ENCODE peak calls at places on chromosomes 5 and 9, in six cellular contexts. Z, P, M, N, H and C are unnamed samples.

GRCh38 chr9:73719660-73720059 is 568.0 kb downstream of the ANXA1 start:
- DNase-seq in P (no peak), M (no peak), H (no peak), Z (peak), N (no peak), C (no peak)

GRCh38 chr5:179267071-179267670 is 78.1 kb downstream of the ADAMTS2 start:
- DNase-seq in N (no peak), M (peak), Z (no peak), H (no peak), P (peak), C (no peak)

GRCh38 chr5:141199359-141200235 is at the start of gene PCDHB11:
- DNase-seq in Z (peak), P (no peak), M (peak), N (peak), H (peak), C (peak)

GRCh38 chr5:159995841-159996240 is 13.1 kb upstream of the TTC1 start:
- DNase-seq in P (no peak), N (no peak), M (no peak), H (no peak), Z (no peak), C (no peak)

GRCh38 chr5:98865690-98866089 is 63.1 kb downstream of the CHD1 start:
- DNase-seq in Z (no peak), H (no peak), N (no peak), P (no peak), M (no peak), C (no peak)

GRCh38 chr5:26763151-26763550 is 275.2 kb downstream of the CDH9 start:
- DNase-seq in Z (no peak), P (no peak), N (no peak), M (no peak), H (no peak), C (no peak)

GRCh38 chr9:34046784-34047379 is 1.8 kb downstream of the UBAP2 start:
- DNase-seq in M (no peak), Z (peak), N (no peak), P (no peak), H (no peak), C (no peak)

GRCh38 chr5:8954801-8955200 is 591.1 kb downstream of the SEMA5A start:
- DNase-seq in Z (no peak), P (no peak), N (no peak), M (no peak), H (no peak), C (no peak)

GRCh38 chr5:77937015-77937908 is 161.1 kb upstream of the TBCA start:
- DNase-seq in M (no peak), Z (no peak), N (no peak), P (no peak), H (no peak), C (no peak)

GRCh38 chr5:6359941-6360683 is 18.2 kb downstream of the MED10 start:
- DNase-seq in P (no peak), Z (no peak), N (no peak), M (no peak), H (no peak), C (no peak)

GRCh38 chr5:178787889-178788288 is 57.4 kb upstream of the ZNF354A start:
- DNase-seq in Z (no peak), M (no peak), N (no peak), H (no peak), P (no peak), C (no peak)

GRCh38 chr5:38078161-38078560 is 180.2 kb upstream of the EGFLAM start:
- DNase-seq in P (no peak), Z (peak), M (no peak), N (no peak), H (no peak), C (no peak)

GRCh38 chr5:82307431-82307830 is 29.3 kb upstream of the RPS23 start:
- DNase-seq in M (no peak), N (no peak), Z (no peak), H (no peak), P (no peak), C (no peak)

GRCh38 chr5:57066921-57067914 is 106.6 kb upstream of the GPBP1 start:
- DNase-seq in M (no peak), Z (peak), H (no peak), P (no peak), N (no peak), C (peak)

GRCh38 chr9:69273162-69273561 is 51.9 kb upstream of the ENTREP1 start:
- DNase-seq in P (no peak), M (no peak), N (no peak), Z (no peak), H (no peak), C (peak)

GRCh38 chr5:20833081-20833627 is 845.2 kb upstream of the CDH18 start:
- DNase-seq in Z (no peak), P (no peak), M (peak), H (no peak), N (no peak), C (no peak)

GRCh38 chr5:142806769-142807377 is 36.7 kb downstream of the ARHGAP26 start:
- DNase-seq in Z (no peak), N (no peak), M (no peak), H (no peak), P (no peak), C (peak)

GRCh38 chr5:74669824-74670223 is 15.2 kb upstream of the HEXB start:
- DNase-seq in Z (no peak), P (no peak), H (no peak), N (no peak), M (no peak), C (no peak)

GRCh38 chr9:29564564-29564963 is 1991.3 kb upstream of the C9orf72 start:
- DNase-seq in N (no peak), M (no peak), H (no peak), P (no peak), Z (peak), C (no peak)

GRCh38 chr9:14159440-14160222 is 154.3 kb downstream of the NFIB start:
- DNase-seq in Z (no peak), M (no peak), N (no peak), H (no peak), P (no peak), C (no peak)

GRCh38 chr9:34547960-34548603 is 25.3 kb upstream of the ENHO start:
- DNase-seq in Z (peak), P (peak), N (no peak), H (peak), M (peak), C (peak)

GRCh38 chr9:134678671-134679443 is 37.3 kb downstream of the COL5A1 start:
- DNase-seq in P (no peak), N (no peak), H (no peak), M (peak), Z (no peak), C (peak)

GRCh38 chr5:141567513-141568117 is 51.2 kb downstream of the DIAPH1 start:
- DNase-seq in M (peak), H (no peak), N (no peak), P (no peak), Z (no peak), C (no peak)

GRCh38 chr9:89609426-89610006 is 4.7 kb downstream of the GADD45G start:
- DNase-seq in Z (no peak), M (no peak), H (no peak), N (no peak), P (no peak), C (no peak)

GRCh38 chr9:83218411-83219090 is 155.6 kb upstream of the RASEF start:
- DNase-seq in Z (no peak), H (no peak), N (no peak), M (no peak), P (no peak), C (no peak)
- H3K4me3 ChIP-seq in Z (no peak), H (no peak), N (peak), M (no peak), P (peak), C (no peak)

DNA sequence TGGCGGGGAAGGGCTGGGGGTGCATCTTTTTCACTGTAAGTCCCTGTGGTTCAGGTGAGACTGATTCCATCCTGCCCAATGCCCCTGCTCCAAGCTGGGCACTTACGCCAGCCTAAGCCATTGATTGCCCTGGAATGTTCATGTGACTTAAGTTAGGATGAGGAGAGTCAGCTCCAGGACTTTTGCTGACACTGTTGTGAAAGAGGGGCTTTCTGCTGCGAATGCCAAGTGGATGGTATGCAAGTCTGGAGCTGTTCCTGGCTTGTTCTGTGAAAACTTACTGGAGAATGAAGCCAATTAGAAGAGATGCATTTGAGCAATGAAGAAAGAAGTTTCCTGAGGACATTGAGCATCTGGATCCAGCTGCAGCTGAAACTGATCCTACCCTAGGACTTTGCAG is 61.2 kb upstream of the ZFR start:
- DNase-seq in P (no peak), M (no peak), H (no peak), N (no peak), Z (peak), C (no peak)
- H3K4me3 ChIP-seq in P (no peak), M (no peak), H (no peak), N (no peak), Z (no peak), C (peak)

DNA sequence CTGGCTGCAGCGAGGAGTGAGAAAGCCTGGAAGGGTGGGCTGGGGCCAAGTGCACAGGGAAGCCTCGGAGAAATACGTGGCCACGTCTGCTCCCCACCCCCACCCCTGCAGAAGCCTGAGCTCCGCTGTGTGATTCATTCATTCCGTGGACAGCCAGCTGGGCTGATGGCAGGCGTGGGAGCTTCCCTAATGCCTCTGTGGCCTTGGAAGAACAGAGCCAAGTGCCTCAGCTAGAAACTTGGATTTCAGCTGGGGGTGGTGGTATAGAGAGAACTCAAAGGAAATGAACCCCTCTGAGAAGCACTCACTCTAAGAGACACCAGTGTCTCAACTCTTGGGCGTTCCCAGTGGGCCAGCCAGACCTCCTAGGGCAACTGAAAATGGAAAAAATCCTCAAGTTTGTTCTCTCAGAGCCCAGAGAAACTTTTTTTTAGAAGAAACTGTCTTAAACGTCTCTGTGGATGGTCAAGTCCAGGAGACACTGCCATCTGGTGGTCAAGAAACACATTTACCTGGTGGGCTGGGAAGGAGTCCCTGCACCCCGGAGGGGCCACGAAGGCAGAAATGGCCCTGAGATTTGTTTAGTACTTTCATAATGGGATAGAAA is 18.0 kb downstream of the ATOX1 start:
- DNase-seq in M (peak), Z (peak), H (peak), N (peak), P (peak), C (peak)
- H3K4me3 ChIP-seq in M (no peak), Z (no peak), H (no peak), N (no peak), P (peak), C (no peak)

DNA sequence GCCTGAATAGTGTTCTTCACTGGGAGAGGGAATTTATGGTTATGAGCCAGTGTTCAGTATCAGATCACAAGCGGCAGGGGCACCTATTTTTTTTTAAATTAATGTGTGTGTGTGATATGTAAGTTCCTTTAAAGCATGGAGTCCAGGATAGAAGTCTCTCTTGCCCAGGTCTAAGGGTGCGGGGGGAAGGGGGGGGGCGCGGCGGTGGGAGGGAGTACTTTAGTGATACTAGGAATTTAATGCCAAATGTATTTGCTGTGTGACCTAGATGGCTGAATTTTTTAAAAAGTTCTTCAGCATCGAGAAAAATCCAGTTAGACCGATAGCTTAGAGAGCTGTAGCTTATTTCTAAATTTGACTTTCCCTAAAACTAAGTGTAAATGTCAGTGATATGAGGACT is 1.5 kb upstream of the FCHO2 start:
- DNase-seq in M (no peak), H (no peak), P (no peak), Z (no peak), N (no peak), C (no peak)
- H3K4me3 ChIP-seq in M (no peak), H (no peak), P (peak), Z (peak), N (no peak), C (no peak)

DNA sequence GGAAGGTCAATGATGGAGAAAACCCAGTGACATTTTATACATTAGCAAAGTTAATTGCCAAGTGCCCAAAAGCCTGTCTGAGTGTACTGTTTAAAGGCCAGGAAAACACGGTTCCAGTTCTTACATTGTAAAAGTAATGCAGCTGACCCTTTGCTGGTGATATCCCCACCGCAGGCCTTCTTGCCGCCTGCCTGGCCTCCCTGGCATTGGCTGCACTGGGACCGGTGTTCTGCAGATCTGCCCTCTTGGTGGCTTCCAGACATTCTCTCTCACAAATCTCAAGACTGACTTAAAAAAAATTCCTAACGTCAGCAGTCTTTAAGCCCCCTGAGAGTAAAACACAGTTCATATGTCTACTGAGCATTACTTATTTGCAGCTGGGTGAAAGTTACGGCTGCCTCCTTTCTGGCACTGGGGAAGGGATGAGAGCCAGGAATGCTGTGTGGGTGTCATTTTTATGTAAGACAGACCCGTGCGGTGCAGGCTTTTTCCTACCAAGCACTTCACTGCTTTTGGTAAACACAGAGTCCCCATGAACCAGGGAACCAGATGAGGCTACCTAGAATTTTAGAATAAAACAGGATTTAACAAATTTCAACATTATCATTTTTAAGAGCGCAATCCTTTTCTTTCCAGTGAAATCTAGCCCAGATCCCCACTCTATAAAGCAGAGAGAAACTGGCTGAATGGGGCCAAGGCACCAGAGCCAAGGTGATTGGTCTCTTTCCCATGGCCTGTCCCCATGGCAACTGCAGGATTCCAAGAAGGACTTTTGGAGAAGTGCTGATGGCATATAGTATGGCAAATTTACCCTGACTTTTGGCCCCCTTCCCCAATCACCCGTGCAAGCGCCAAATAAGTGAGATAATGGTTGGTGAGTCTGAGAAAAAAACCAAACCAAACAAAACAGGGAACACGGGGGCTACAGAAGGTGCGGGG is 80.8 kb downstream of the LMNB1 start:
- DNase-seq in Z (no peak), P (no peak), N (no peak), M (no peak), H (no peak), C (no peak)
- H3K4me3 ChIP-seq in Z (no peak), P (no peak), N (no peak), M (no peak), H (no peak), C (no peak)

DNA sequence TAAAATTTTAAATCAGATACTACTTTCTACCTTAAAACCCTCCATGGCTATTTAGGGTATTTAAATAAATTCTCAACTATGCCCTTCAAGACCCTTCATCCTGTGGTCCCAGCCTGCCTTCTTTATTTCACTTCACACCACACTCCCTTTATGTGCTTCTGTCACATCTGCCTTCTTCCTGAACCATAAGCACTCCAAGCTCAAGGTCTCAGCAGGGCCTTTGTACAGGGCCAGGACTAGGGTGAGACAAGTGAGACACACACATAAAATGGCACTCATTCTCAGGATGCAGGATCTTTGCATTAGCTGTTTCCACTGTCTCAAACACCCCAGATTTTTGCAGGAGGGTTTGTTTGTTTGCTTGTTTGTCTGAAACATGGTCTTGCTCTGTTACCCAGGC is 7.6 kb downstream of the ITK start:
- DNase-seq in H (no peak), Z (no peak), N (no peak), M (no peak), P (no peak), C (no peak)
- H3K4me3 ChIP-seq in H (no peak), Z (no peak), N (no peak), M (no peak), P (no peak), C (no peak)

GRCh38 chr9:120928015-120928719 is 1.6 kb upstream of the TRAF1 start:
- DNase-seq in H (no peak), N (no peak), P (peak), Z (no peak), M (peak), C (no peak)
- H3K4me3 ChIP-seq in H (peak), N (peak), P (peak), Z (peak), M (peak), C (no peak)

DNA sequence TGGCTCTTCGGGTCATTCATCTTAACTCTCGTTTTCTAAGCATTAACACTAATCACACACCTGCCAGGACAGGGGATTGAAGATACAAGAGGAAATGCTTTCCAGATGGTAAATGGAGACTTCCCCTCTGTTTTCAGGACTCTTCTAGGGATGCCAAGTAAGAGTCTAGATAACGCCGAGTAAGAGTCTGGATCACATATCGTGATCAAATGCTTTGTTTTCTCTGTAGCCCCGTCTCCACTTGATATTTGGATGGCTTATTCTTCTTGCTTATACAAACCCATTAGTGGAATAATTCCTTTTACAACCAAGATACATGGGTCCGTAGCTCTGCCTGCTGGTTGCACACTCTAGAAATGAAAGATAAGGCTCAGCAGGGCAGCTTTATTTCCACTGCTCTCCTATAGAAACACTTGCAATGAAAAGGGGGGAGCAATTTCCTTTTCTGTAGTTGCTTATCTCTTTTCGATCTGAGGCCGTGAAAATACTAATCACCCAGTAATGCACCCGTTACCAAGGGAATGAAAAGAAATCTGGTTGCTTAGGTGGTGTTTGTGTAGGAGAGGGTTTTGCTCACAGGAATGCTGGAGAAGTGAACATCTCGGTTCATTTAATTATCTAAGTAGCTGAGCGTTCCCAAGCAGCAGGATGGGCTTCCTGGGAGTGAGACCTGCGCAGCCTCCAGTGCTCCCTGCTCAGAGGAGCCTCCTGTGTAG is 131.6 kb downstream of the ADAMTS16 start:
- DNase-seq in Z (peak), N (no peak), M (no peak), H (no peak), P (no peak), C (no peak)
- H3K4me3 ChIP-seq in Z (peak), N (peak), M (no peak), H (no peak), P (peak), C (no peak)